ENCODE peak calls at places on chromosomes 12 and 14, in four cellular contexts. Z is HFF-Myc, Q is breast epithelium, O is AG09309. L is an unnamed sample.
A peak's percentile ranks its signal among the peaks of the same experiment; 100 is the strongest.

GRCh38 chr14:92880851-92881250 is 42.1 kb upstream of the CHGA start:
- DNase-seq in Z (no peak), O (peak; percentile 3), Q (no peak), L (no peak)

GRCh38 chr14:65594153-65594881 is 181.8 kb downstream of the FUT8 start:
- DNase-seq in Q (no peak), Z (no peak), O (no peak), L (no peak)

GRCh38 chr12:69639400-69640016 is 28.8 kb upstream of the LRRC10 start:
- DNase-seq in Z (peak; percentile 44), Q (peak; percentile 22), O (no peak), L (no peak)

GRCh38 chr12:11862794-11863193 is 207.9 kb upstream of the BCL2L14 start:
- DNase-seq in Q (no peak), O (no peak), Z (no peak), L (no peak)

GRCh38 chr12:75236206-75236605 is 26.6 kb upstream of the KCNC2 start:
- DNase-seq in O (no peak), Z (no peak), Q (no peak), L (no peak)

GRCh38 chr12:58419905-58420304 is 478.5 kb downstream of the ATP23 start:
- DNase-seq in Z (no peak), Q (no peak), O (no peak), L (no peak)

GRCh38 chr12:57620936-57621496 is 9.8 kb downstream of the ARHGEF25 start:
- DNase-seq in Q (no peak), O (no peak), Z (no peak), L (no peak)

GRCh38 chr12:120529641-120530314 is 820 bp upstream of the COQ5 start:
- DNase-seq in O (no peak), Z (no peak), Q (no peak), L (no peak)

GRCh38 chr14:69928111-69928523 is 48.9 kb downstream of the SMOC1 start:
- DNase-seq in O (no peak), Z (no peak), Q (no peak), L (no peak)

GRCh38 chr12:21825924-21826548 is 51.5 kb upstream of the KCNJ8 start:
- DNase-seq in Q (no peak), Z (no peak), O (no peak), L (no peak)

GRCh38 chr14:84442481-84442880 is 1087.5 kb upstream of the FLRT2 start:
- DNase-seq in Z (no peak), Q (no peak), O (no peak), L (no peak)

GRCh38 chr14:81529391-81529790 is 4.3 kb downstream of the SEL1L start:
- DNase-seq in Z (no peak), Q (no peak), O (peak; percentile 29), L (no peak)

GRCh38 chr14:77024171-77024627 is 4.3 kb downstream of the IRF2BPL start:
- DNase-seq in Q (no peak), Z (no peak), O (no peak), L (no peak)

GRCh38 chr12:125873031-125873430 is 807.8 kb downstream of the AACS start:
- DNase-seq in Z (no peak), O (no peak), Q (no peak), L (no peak)

GRCh38 chr14:26820578-26820977 is 222.7 kb upstream of the NOVA1 start:
- DNase-seq in O (no peak), Q (no peak), Z (no peak), L (no peak)

GRCh38 chr14:92958373-92959188 is 35.6 kb downstream of the CHGA start:
- DNase-seq in Z (no peak), O (no peak), Q (no peak), L (no peak)

GRCh38 chr14:60106341-60106740 is 14.6 kb downstream of the PCNX4 start:
- DNase-seq in Z (no peak), O (peak; percentile 28), Q (no peak), L (peak; percentile 51)

GRCh38 chr12:76106631-76107030 is 22.1 kb upstream of the NAP1L1 start:
- DNase-seq in O (no peak), Z (no peak), Q (no peak), L (no peak)

GRCh38 chr12:92600052-92600451 is 102.7 kb upstream of the PLEKHG7 start:
- DNase-seq in Q (no peak), O (no peak), Z (no peak), L (no peak)

GRCh38 chr14:68894802-68895201 is 84.3 kb downstream of the ACTN1 start:
- DNase-seq in O (no peak), Q (no peak), Z (no peak), L (no peak)

GRCh38 chr12:112535637-112536366 is 117.1 kb downstream of the PTPN11 start:
- DNase-seq in O (no peak), Z (no peak), Q (no peak), L (no peak)

GRCh38 chr12:103392722-103393121 is 103.0 kb downstream of the C12orf42 start:
- DNase-seq in Z (no peak), O (no peak), Q (no peak), L (no peak)

GRCh38 chr12:96274331-96274730 is 80.2 kb downstream of the ELK3 start:
- DNase-seq in Q (no peak), Z (no peak), O (no peak), L (no peak)

GRCh38 chr12:11688379-11688778 is 38.9 kb downstream of the ETV6 start:
- DNase-seq in Q (no peak), Z (no peak), O (no peak), L (no peak)

GRCh38 chr12:110639336-110640178 is 25.6 kb downstream of the TCTN1 start:
- DNase-seq in Z (peak; percentile 14), O (peak; percentile 27), Q (no peak), L (peak; percentile 21)

GRCh38 chr12:88017964-88018363 is 11.2 kb downstream of the C12orf50 start:
- DNase-seq in Q (no peak), O (no peak), Z (no peak), L (no peak)

GRCh38 chr12:130715996-130716917 is at the start of gene RIMBP2:
- DNase-seq in O (no peak), Z (no peak), Q (no peak), L (no peak)

GRCh38 chr12:13373131-13373530 is 176.6 kb downstream of the EMP1 start:
- DNase-seq in O (no peak), Z (no peak), Q (no peak), L (no peak)

GRCh38 chr14:58199726-58200479 is at the start of gene ACTR10:
- DNase-seq in Q (peak; percentile 85), Z (peak; percentile 30), O (no peak), L (peak; percentile 34)

GRCh38 chr14:104751539-104752337 is 1.2 kb upstream of the SIVA1 start:
- DNase-seq in Z (no peak), O (no peak), Q (no peak), L (no peak)

GRCh38 chr12:38053655-38054464 is 262.7 kb upstream of the ALG10B start:
- DNase-seq in Z (no peak), O (no peak), Q (no peak), L (no peak)

GRCh38 chr12:43826681-43827458 is 9.0 kb upstream of the TMEM117 start:
- DNase-seq in Q (no peak), O (no peak), Z (no peak), L (no peak)

GRCh38 chr12:77667101-77667500 is 163.6 kb upstream of the NAV3 start:
- DNase-seq in O (no peak), Q (no peak), Z (no peak), L (no peak)

GRCh38 chr12:11877869-11878780 is 192.6 kb upstream of the BCL2L14 start:
- DNase-seq in O (peak; percentile 34), Q (peak; percentile 54), Z (peak; percentile 36), L (no peak)

GRCh38 chr14:83047436-83047835 is 1513.8 kb upstream of the SEL1L start:
- DNase-seq in Q (no peak), Z (no peak), O (no peak), L (no peak)

GRCh38 chr14:100730530-100730929 is 3.8 kb downstream of the DLK1 start:
- DNase-seq in Q (no peak), O (no peak), Z (no peak), L (no peak)

GRCh38 chr14:104291123-104292000 is 153.0 kb downstream of the KIF26A start:
- DNase-seq in O (no peak), Q (no peak), Z (no peak), L (no peak)

GRCh38 chr12:10395390-10395998 is 5.7 kb upstream of the KLRK1 start:
- DNase-seq in Z (peak; percentile 79), Q (peak; percentile 69), O (peak; percentile 85), L (no peak)

GRCh38 chr12:115451151-115451784 is 767.3 kb upstream of the TBX3 start:
- DNase-seq in O (no peak), Z (no peak), Q (no peak), L (no peak)
- H3K4me3 ChIP-seq in O (peak overlapping the region; percentile 14), Z (peak overlapping the region; percentile 23), Q (peak overlapping the region; percentile 23), L (peak overlapping the region; percentile 41)

GRCh38 chr12:127295630-127296029 is 971.3 kb upstream of the TMEM132C start:
- DNase-seq in Z (no peak), Q (no peak), O (no peak), L (no peak)

GRCh38 chr12:127296591-127296990 is 970.4 kb upstream of the TMEM132C start:
- DNase-seq in O (no peak), Q (no peak), Z (no peak), L (no peak)

GRCh38 chr12:127292736-127293135 is 974.2 kb upstream of the TMEM132C start:
- DNase-seq in Q (no peak), Z (no peak), O (no peak), L (no peak)

GRCh38 chr12:127294651-127295205 is 972.2 kb upstream of the TMEM132C start:
- DNase-seq in Q (no peak), O (no peak), Z (no peak), L (no peak)

GRCh38 chr12:127293507-127294310 is 973.3 kb upstream of the TMEM132C start:
- DNase-seq in Q (no peak), O (no peak), Z (peak; percentile 19), L (no peak)
- TF ChIP-seq CTCF in Q (no peak), O (peak; percentile 99), Z (peak; percentile 85), L (peak; percentile 66)

DNA sequence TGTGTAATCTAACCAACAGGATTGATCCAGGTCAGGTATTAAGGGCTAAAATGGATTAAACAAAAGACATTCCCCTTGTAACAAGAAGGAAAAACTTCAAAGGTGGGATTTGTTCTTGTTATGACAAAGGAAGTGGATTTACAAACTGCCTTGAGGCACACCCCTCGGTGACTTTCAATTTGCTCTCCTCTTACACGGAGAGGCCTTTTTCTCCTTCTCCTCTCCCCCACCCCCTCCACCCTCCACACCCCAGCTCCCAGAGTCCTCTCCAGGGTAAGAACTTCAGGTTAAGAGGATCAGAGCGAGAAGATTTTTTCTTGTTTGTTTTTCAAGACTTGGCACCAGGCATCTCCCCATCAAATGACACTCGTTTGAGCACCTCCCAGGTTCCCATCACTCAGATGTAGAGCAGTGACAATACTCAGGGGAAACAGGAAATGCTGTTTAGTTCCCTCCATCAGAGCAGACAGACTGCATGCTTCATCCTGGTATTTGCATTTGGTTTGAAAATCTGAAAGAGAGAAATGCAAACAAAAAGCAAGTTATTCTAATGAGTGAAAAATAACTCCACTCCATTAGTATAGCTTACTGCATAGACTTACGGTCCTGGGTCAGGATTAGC is 77.6 kb upstream of the TMEM260 start:
- DNase-seq in Z (no peak), O (no peak), Q (no peak), L (no peak)
- H3K4me3 ChIP-seq in Z (no peak overlapping the region), O (no peak overlapping the region), Q (no peak overlapping the region), L (no peak overlapping the region)

DNA sequence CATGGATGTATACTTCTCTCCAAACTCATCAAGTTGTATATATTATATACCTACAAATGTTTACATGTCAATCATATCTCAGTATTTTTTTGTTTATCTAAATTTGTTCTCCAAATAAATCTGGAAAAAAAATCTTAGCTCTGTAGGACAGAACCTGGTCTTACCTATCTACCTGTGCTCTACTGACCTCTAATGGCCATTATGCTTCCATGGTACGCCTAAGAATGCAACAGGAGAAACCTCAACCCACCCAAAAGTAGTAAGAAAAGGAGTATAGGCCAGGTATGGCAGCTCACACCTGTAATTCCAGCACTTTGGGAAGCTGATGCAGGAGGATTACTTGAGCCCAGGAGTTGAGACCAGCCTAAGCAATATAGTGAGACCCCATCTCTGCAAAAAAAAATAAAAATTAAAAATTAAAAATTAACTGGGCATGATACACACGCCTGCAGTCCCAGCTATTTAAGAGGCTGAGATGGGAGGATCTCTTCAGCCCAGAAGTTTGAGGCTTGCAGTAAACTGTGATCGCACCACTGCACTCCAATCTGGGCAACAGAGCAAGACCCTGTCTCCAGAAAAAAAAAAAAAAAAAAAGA is 8.7 kb downstream of the OR11H4 start:
- DNase-seq in Q (no peak), Z (no peak), O (no peak), L (no peak)
- TF ChIP-seq CTCF in Q (no peak), Z (no peak), O (no peak), L (peak; percentile 18)